ENCODE peak calls at places on chromosomes 12 and 14, in five cellular contexts. One of them, this sample, is unnamed.

GRCh38 chr12:126772171-126772864 is 1494.7 kb upstream of the TMEM132C start:
- DNase-seq in type B pancreatic cell: no peak
- DNase-seq in aorta: no peak
- DNase-seq in nucleus accumbens: no peak
- DNase-seq in ecto neural progenitor cell: no peak
- DNase-seq in this sample: no peak

GRCh38 chr12:53564941-53565340 is 57.7 kb upstream of the NPFF start:
- DNase-seq in type B pancreatic cell: no peak
- DNase-seq in aorta: no peak
- DNase-seq in nucleus accumbens: no peak
- DNase-seq in ecto neural progenitor cell: no peak
- DNase-seq in this sample: no peak

GRCh38 chr12:50947932-50948331 is 4.4 kb upstream of the HIGD1C start:
- DNase-seq in type B pancreatic cell: no peak
- DNase-seq in aorta: no peak
- DNase-seq in nucleus accumbens: no peak
- DNase-seq in ecto neural progenitor cell: no peak
- DNase-seq in this sample: peak; percentile 39

GRCh38 chr12:110059651-110060000 is 11.3 kb upstream of the C12orf76 start:
- DNase-seq in type B pancreatic cell: no peak
- DNase-seq in aorta: no peak
- DNase-seq in nucleus accumbens: no peak
- DNase-seq in ecto neural progenitor cell: no peak
- DNase-seq in this sample: no peak

GRCh38 chr14:32576088-32576795 is 247.1 kb downstream of the AKAP6 start:
- DNase-seq in type B pancreatic cell: no peak
- DNase-seq in aorta: no peak
- DNase-seq in nucleus accumbens: no peak
- DNase-seq in ecto neural progenitor cell: no peak
- DNase-seq in this sample: peak; percentile 75

GRCh38 chr12:128542844-128543243 is 275.9 kb downstream of the TMEM132C start:
- DNase-seq in type B pancreatic cell: no peak
- DNase-seq in aorta: no peak
- DNase-seq in nucleus accumbens: no peak
- DNase-seq in ecto neural progenitor cell: no peak
- DNase-seq in this sample: no peak

GRCh38 chr12:92802906-92803305 is 100.1 kb downstream of the PLEKHG7 start:
- DNase-seq in type B pancreatic cell: no peak
- DNase-seq in aorta: no peak
- DNase-seq in nucleus accumbens: no peak
- DNase-seq in ecto neural progenitor cell: no peak
- DNase-seq in this sample: no peak

GRCh38 chr14:95507701-95508103 is 8.7 kb downstream of the SYNE3 start:
- DNase-seq in type B pancreatic cell: no peak
- DNase-seq in aorta: peak; percentile 69
- DNase-seq in nucleus accumbens: no peak
- DNase-seq in ecto neural progenitor cell: no peak
- DNase-seq in this sample: no peak

GRCh38 chr12:10310926-10311705 is 3.4 kb downstream of the KLRD1 start:
- DNase-seq in type B pancreatic cell: no peak
- DNase-seq in aorta: no peak
- DNase-seq in nucleus accumbens: no peak
- DNase-seq in ecto neural progenitor cell: no peak
- DNase-seq in this sample: no peak

GRCh38 chr12:6950944-6951540 is at the start of gene PTPN6:
- DNase-seq in type B pancreatic cell: no peak
- DNase-seq in aorta: peak; percentile 85
- DNase-seq in nucleus accumbens: no peak
- DNase-seq in ecto neural progenitor cell: no peak
- DNase-seq in this sample: no peak

GRCh38 chr12:82757611-82758010 is 70.9 kb downstream of the TMTC2 start:
- DNase-seq in type B pancreatic cell: no peak
- DNase-seq in aorta: no peak
- DNase-seq in nucleus accumbens: no peak
- DNase-seq in ecto neural progenitor cell: no peak
- DNase-seq in this sample: no peak

This sample was measured in putamen.